ENCODE peak calls at places on chromosome 15, in seven cellular contexts. N is EL; Q is activated CD8-positive, alpha-beta memory T cell treated with anti-CD3 and anti-CD28 coated beads, Interleukin-2, amount 50 U/mL, for 48 hours; R is activated T-cell treated with anti-CD3 and anti-CD28 coated beads, Interleukin-2, amount 50 U/mL, for 72 hours; E is fibroblast of lung; W is RCC 7860; V is GDM1. Z is an unnamed sample.

GRCh38 chr15:76185716-76186115 is 125.6 kb downstream of the ETFA start:
- DNase-seq in N (peak; percentile 89), V (peak; percentile 7), R (no peak), Q (no peak), W (peak; percentile 49), E (peak; percentile 81), Z (no peak)

GRCh38 chr15:25608926-25609325 is 170.1 kb upstream of the UBE3A start:
- DNase-seq in Q (no peak), R (no peak), N (no peak), E (no peak), W (no peak), V (no peak), Z (no peak)

GRCh38 chr15:25797511-25798206 is 65.5 kb downstream of the ATP10A start:
- DNase-seq in N (no peak), E (no peak), V (no peak), Q (no peak), R (no peak), W (no peak), Z (no peak)

GRCh38 chr15:68228971-68229385 is 550 bp downstream of the CLN6 start:
- DNase-seq in W (no peak), V (no peak), Q (no peak), N (no peak), E (no peak), R (peak; percentile 25), Z (no peak)

GRCh38 chr15:55284461-55284860 is 5.2 kb downstream of the RAB27A start:
- DNase-seq in R (no peak), N (no peak), V (no peak), Q (no peak), W (no peak), E (no peak), Z (no peak)

GRCh38 chr15:67836477-67836876 is 3.4 kb downstream of the RNU6-1 start:
- DNase-seq in W (no peak), E (peak; percentile 60), Q (no peak), N (peak; percentile 49), V (no peak), R (peak; percentile 60), Z (peak; percentile 59)

GRCh38 chr15:40291088-40291574 is 8.3 kb upstream of the ANKRD63 start:
- DNase-seq in E (peak; percentile 53), N (peak; percentile 63), W (no peak), Q (no peak), V (no peak), R (no peak), Z (no peak)

GRCh38 chr15:78914027-78914764 is 30.6 kb downstream of the CTSH start:
- DNase-seq in R (no peak), Q (no peak), V (no peak), N (no peak), E (peak; percentile 39), W (no peak), Z (no peak)

GRCh38 chr15:37518436-37518835 is 416.0 kb upstream of the TMCO5A start:
- DNase-seq in E (no peak), W (no peak), R (no peak), V (no peak), N (no peak), Q (no peak), Z (no peak)

GRCh38 chr15:38075466-38075865 is 141.0 kb downstream of the TMCO5A start:
- DNase-seq in W (no peak), V (no peak), N (no peak), R (no peak), E (no peak), Q (no peak), Z (no peak)

GRCh38 chr15:80599359-80599758 is 95.8 kb upstream of the ABHD17C start:
- DNase-seq in V (no peak), W (no peak), R (no peak), Q (no peak), E (peak; percentile 34), N (peak; percentile 81), Z (no peak)

GRCh38 chr15:92273286-92273685 is 120.4 kb upstream of the ST8SIA2 start:
- DNase-seq in W (no peak), R (no peak), E (no peak), Q (no peak), N (no peak), V (no peak), Z (no peak)

GRCh38 chr15:40891810-40892448 is 2.3 kb upstream of the VPS18 start:
- DNase-seq in N (peak; percentile 53), V (no peak), W (peak; percentile 22), E (peak; percentile 59), R (peak; percentile 33), Q (no peak), Z (peak; percentile 32)

GRCh38 chr15:64596701-64597468 is 136.5 kb downstream of the ZNF609 start:
- DNase-seq in V (no peak), R (peak; percentile 10), W (no peak), Q (peak; percentile 46), N (peak; percentile 33), E (peak; percentile 62), Z (no peak)

GRCh38 chr15:101138086-101138660 is 113.7 kb downstream of the CHSY1 start:
- DNase-seq in W (no peak), Q (no peak), V (no peak), R (no peak), E (no peak), N (no peak), Z (no peak)

GRCh38 chr15:73887481-73887880 is 14.1 kb downstream of the TBC1D21 start:
- DNase-seq in Q (no peak), V (no peak), R (no peak), W (no peak), E (no peak), N (no peak), Z (no peak)

GRCh38 chr15:101398247-101398646 is 91.3 kb downstream of the PCSK6 start:
- DNase-seq in V (no peak), R (no peak), Q (no peak), E (no peak), W (no peak), N (no peak), Z (no peak)

GRCh38 chr15:51970981-51971352 is 611 bp downstream of the LEO1 start:
- DNase-seq in N (no peak), R (no peak), E (no peak), Q (no peak), W (no peak), V (no peak), Z (no peak)

GRCh38 chr15:33013827-33014445 is 180.6 kb downstream of the FMN1 start:
- DNase-seq in R (no peak), V (no peak), W (peak; percentile 76), N (peak; percentile 83), E (peak; percentile 51), Q (no peak), Z (no peak)

GRCh38 chr15:60213377-60214010 is 184.3 kb downstream of the ANXA2 start:
- DNase-seq in W (no peak), E (no peak), Q (no peak), R (no peak), N (no peak), V (no peak), Z (no peak)

GRCh38 chr15:63601727-63602185 is 4.6 kb downstream of the FBXL22 start:
- DNase-seq in E (no peak), Q (no peak), R (no peak), W (no peak), V (no peak), N (no peak), Z (no peak)

GRCh38 chr15:60390931-60391501 is 6.8 kb downstream of the ANXA2 start:
- DNase-seq in R (no peak), V (no peak), W (peak; percentile 90), E (peak; percentile 85), N (peak; percentile 95), Q (no peak), Z (peak; percentile 15)

GRCh38 chr15:85992224-85992623 is 87.4 kb upstream of the AGBL1 start:
- DNase-seq in V (no peak), W (no peak), Q (no peak), N (no peak), E (no peak), R (no peak), Z (no peak)

GRCh38 chr15:29765898-29766537 is 56.2 kb downstream of the TJP1 start:
- DNase-seq in Q (no peak), E (peak; percentile 32), W (no peak), N (no peak), V (no peak), R (no peak), Z (no peak)

GRCh38 chr15:68149059-68149458 is 56.1 kb downstream of the CALML4 start:
- DNase-seq in Q (no peak), V (no peak), E (peak; percentile 53), R (no peak), N (peak; percentile 82), W (no peak), Z (no peak)

GRCh38 chr15:46312133-46312740 is 677.4 kb downstream of the SQOR start:
- DNase-seq in V (peak; percentile 31), R (peak; percentile 55), N (peak; percentile 36), E (peak; percentile 63), Q (peak; percentile 74), W (peak; percentile 42), Z (peak; percentile 40)

GRCh38 chr15:66720206-66721010 is 18.4 kb downstream of the SMAD6 start:
- DNase-seq in E (peak; percentile 72), N (peak; percentile 83), W (peak; percentile 66), V (no peak), Q (no peak), R (peak; percentile 25), Z (peak; percentile 10)

GRCh38 chr15:90901799-90902655 is 1.1 kb upstream of the MAN2A2 start:
- DNase-seq in W (peak; percentile 55), E (peak; percentile 79), V (peak; percentile 82), N (peak; percentile 82), Q (peak; percentile 87), R (peak; percentile 83), Z (peak; percentile 73)

GRCh38 chr15:48722764-48723661 is 77.5 kb upstream of the FBN1 start:
- DNase-seq in E (peak; percentile 78), W (peak; percentile 84), R (no peak), V (no peak), N (peak; percentile 94), Q (no peak), Z (no peak)

Z was measured in activated naive CD4-positive, alpha-beta T cell treated with Interleukin-2 at 50 U/mL for 16 hours.